ENCODE peak calls at places on chromosomes 6 and 20, in nine cellular contexts. A is suprapubic skin, Y is GM06990, J is AG09309, F is pancreas, S is cardiac muscle cell, V is left ventricle myocardium inferior, R is heart left ventricle, B is fibroblast of the aortic adventitia. H is an unnamed sample.

GRCh38 chr6:156777866-156778614 is 862 bp downstream of the ARID1B start:
- DNase-seq in J (no peak), A (no peak), V (peak), R (peak), B (peak), F (peak), Y (peak), S (peak), H (peak)

GRCh38 chr6:66340736-66341135 is 633.7 kb upstream of the EYS start:
- DNase-seq in F (no peak), Y (no peak), S (no peak), B (no peak), J (no peak), V (no peak), A (no peak), R (no peak), H (no peak)

GRCh38 chr20:62804632-62805364 is at the start of gene OGFR:
- DNase-seq in S (peak), R (peak), F (peak), B (peak), A (no peak), V (peak), Y (peak), J (no peak), H (peak)

GRCh38 chr20:11777861-11778570 is 139.7 kb upstream of the BTBD3 start:
- DNase-seq in V (no peak), Y (no peak), F (no peak), J (no peak), S (no peak), B (peak), A (no peak), R (no peak), H (peak)

GRCh38 chr6:126650931-126651330 is 311.0 kb downstream of the CENPW start:
- DNase-seq in B (peak), F (no peak), R (no peak), V (no peak), J (no peak), Y (no peak), S (no peak), A (no peak), H (peak)

GRCh38 chr6:150867117-150867516 is 1.6 kb downstream of the MTHFD1L start:
- DNase-seq in J (no peak), V (no peak), F (no peak), A (no peak), B (no peak), R (no peak), Y (no peak), S (no peak), H (no peak)

GRCh38 chr6:56536536-56536935 is 106.2 kb downstream of the DST start:
- DNase-seq in R (no peak), Y (no peak), A (no peak), V (no peak), S (no peak), J (no peak), B (no peak), F (no peak), H (peak)

GRCh38 chr20:37741055-37741454 is 47.2 kb downstream of the CTNNBL1 start:
- DNase-seq in Y (no peak), F (no peak), V (no peak), B (peak), R (no peak), J (no peak), S (no peak), A (no peak), H (peak)

GRCh38 chr20:54158226-54158625 is 15.6 kb downstream of the CYP24A1 start:
- DNase-seq in J (no peak), A (no peak), R (no peak), B (no peak), F (no peak), Y (no peak), V (no peak), S (no peak), H (no peak)

GRCh38 chr6:77633471-77633870 is 19.4 kb upstream of the MEI4 start:
- DNase-seq in S (no peak), F (no peak), Y (no peak), B (no peak), R (no peak), J (no peak), A (no peak), V (no peak), H (peak)

GRCh38 chr6:139982652-139983051 is 608.2 kb upstream of the CITED2 start:
- DNase-seq in V (no peak), Y (no peak), B (peak), J (peak), A (no peak), F (no peak), R (no peak), S (no peak), H (peak)

GRCh38 chr20:1491281-1491840 is at the start of gene SIRPB2:
- DNase-seq in B (no peak), J (no peak), A (no peak), Y (no peak), R (peak), V (peak), F (peak), S (no peak), H (no peak)

GRCh38 chr6:110538416-110539060 is 62.1 kb upstream of the SLC22A16 start:
- DNase-seq in R (no peak), S (no peak), Y (no peak), B (peak), J (no peak), F (no peak), A (no peak), V (no peak), H (no peak)

GRCh38 chr6:26012061-26012460 is 49.5 kb downstream of the TRIM38 start:
- DNase-seq in R (no peak), B (no peak), S (no peak), F (no peak), A (no peak), J (no peak), V (no peak), Y (no peak), H (no peak)
- H3K4me3 ChIP-seq in R (no peak), B (no peak), S (no peak), F (no peak), A (no peak), J (no peak), V (no peak), Y (no peak), H (no peak)

DNA sequence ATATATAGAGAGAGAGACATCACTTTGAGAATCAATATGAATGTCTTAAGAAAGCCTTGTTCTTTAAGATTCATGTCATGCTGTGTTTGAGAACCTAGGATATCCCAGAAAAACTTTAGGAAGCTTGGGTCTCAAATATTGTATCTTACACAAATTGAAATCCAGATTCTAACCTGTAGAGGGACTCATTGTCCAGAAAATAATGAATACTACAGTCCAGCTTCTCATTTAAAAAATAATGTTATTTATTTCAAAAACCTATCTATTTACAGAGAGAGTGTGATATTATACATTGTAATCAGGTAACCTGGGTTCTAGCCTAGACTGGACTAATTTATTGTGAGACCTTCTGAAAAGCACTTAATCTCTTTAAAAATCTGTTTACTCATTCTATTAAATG is 4.2 kb downstream of the RFX6 start:
- DNase-seq in R (no peak), S (no peak), A (no peak), J (no peak), B (peak), V (no peak), F (no peak), Y (no peak), H (peak)
- TF ChIP-seq CTCF in R (no peak), S (no peak), A (no peak), J (no peak), B (no peak), V (no peak), F (no peak), Y (no peak), H (peak)

DNA sequence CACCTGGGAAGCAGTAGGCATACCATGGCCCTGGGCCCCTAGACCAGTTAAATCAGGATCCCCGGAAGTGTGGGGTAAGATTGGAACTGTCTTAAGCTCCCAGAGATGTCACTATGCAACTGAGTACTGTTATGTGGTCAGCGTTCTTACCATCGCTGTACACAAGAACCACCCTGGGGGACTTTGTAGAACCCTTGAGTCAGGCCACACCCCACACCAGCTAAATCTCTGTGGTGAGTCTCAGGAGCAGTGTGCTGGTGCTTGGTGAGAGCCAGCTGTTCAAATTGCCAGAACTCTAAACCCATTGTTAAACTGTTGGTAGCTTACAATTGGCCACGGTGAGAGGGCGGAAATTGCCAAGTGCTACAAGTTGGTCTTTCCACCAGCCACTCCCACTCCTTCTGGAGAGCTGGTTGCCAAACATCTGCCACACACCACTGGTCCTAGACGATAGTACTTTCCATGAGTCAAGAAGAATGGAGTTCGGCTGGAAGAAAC is 80.6 kb upstream of the SYNDIG1 start:
- DNase-seq in F (no peak), R (no peak), J (no peak), A (no peak), B (peak), V (no peak), Y (no peak), S (no peak), H (no peak)
- H3K4me3 ChIP-seq in F (no peak), R (no peak), J (no peak), A (no peak), B (no peak), V (no peak), Y (no peak), S (no peak), H (no peak)

GRCh38 chr20:48698507-48699267 is 129.1 kb downstream of the PREX1 start:
- DNase-seq in B (no peak), R (no peak), S (no peak), V (no peak), J (no peak), F (no peak), Y (no peak), A (no peak), H (no peak)
- TF ChIP-seq CTCF in B (no peak), R (no peak), S (no peak), V (no peak), J (peak), F (no peak), Y (peak), A (no peak), H (peak)

DNA sequence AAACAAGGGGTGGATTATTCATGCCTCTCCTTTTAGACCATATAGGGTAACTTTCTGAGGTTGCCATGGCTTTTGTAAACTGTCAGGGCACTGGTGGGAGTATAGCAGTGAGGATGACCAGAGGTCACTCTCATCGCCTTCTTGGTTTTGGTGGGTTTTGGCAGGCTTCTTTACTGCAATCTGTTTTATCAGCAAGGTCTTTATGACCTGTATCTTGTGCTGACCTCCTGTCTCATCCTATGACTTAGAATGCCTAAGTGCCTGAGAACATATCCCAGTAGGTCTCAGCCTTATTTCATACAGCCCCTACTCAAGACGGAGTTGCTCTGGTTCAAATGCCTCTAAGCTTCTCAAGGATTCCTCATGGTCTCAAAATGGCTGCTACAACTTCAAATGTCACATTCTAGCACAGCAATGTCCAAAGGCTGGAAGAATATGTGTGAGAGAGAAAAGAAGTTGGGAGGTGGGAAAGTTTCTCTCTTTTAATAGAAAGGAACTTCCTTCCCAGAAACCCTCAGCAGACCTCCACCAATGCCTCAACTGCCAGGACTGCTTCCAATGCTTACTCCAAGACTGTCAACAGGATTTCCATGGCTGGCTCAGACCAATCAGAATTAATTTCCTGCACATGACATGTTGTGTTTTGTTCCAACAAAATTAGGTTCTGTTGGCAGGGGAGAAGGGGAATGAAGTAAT is 46.6 kb upstream of the SLC9A8 start:
- DNase-seq in B (peak), J (no peak), A (no peak), V (no peak), R (no peak), S (no peak), F (no peak), Y (no peak), H (no peak)
- H3K4me3 ChIP-seq in B (no peak), J (no peak), A (no peak), V (no peak), R (no peak), S (no peak), F (no peak), Y (no peak), H (no peak)

GRCh38 chr6:136425793-136426192 is 124.4 kb downstream of the MAP7 start:
- DNase-seq in B (no peak), A (no peak), Y (no peak), J (no peak), F (no peak), R (no peak), S (no peak), V (no peak), H (no peak)
- TF ChIP-seq CTCF in B (no peak), A (no peak), Y (no peak), J (no peak), F (no peak), R (no peak), S (no peak), V (no peak), H (no peak)

GRCh38 chr20:60138263-60139127 is 180.3 kb downstream of the CDH26 start:
- DNase-seq in Y (peak), A (no peak), V (peak), F (peak), R (peak), B (no peak), S (no peak), J (peak), H (peak)
- H3K4me3 ChIP-seq in Y (no peak), A (peak), V (peak), F (peak), R (no peak), B (no peak), S (no peak), J (peak), H (peak)

GRCh38 chr20:16747291-16747811 is 807 bp upstream of the OTOR start:
- DNase-seq in J (no peak), A (no peak), S (no peak), B (no peak), V (no peak), F (no peak), Y (no peak), R (no peak), H (no peak)
- TF ChIP-seq CTCF in J (no peak), A (no peak), S (no peak), B (no peak), V (no peak), F (no peak), Y (no peak), R (no peak), H (no peak)

GRCh38 chr20:47710665-47711045 is 74.6 kb downstream of the SULF2 start:
- DNase-seq in B (no peak), A (no peak), R (no peak), J (no peak), Y (no peak), F (no peak), S (no peak), V (no peak), H (no peak)
- H3K4me3 ChIP-seq in B (no peak), A (no peak), R (no peak), J (no peak), Y (no peak), F (no peak), S (no peak), V (no peak), H (no peak)